ENCODE peak calls at places on chromosomes 4 and X, in five cellular contexts. N is brain microvascular endothelial cell, P is PC-3, G is SJSA1, K is lung. F is an unnamed sample.

GRCh38 chrX:141669689-141670088 is 28.9 kb downstream of the SPANXD start:
- DNase-seq in N (no peak), P (no peak), G (no peak), K (peak), F (no peak)

GRCh38 chr4:23332266-23332665 is 557.6 kb downstream of the PPARGC1A start:
- DNase-seq in N (no peak), P (no peak), G (no peak), K (no peak), F (no peak)

GRCh38 chr4:149718500-149718899 is 97.1 kb downstream of the IQCM start:
- DNase-seq in N (no peak), P (no peak), G (no peak), K (no peak), F (no peak)

GRCh38 chr4:5010984-5011383 is 8.3 kb downstream of the CYTL1 start:
- DNase-seq in N (no peak), P (no peak), G (no peak), K (no peak), F (no peak)

GRCh38 chr4:174207370-174207769 is 76.1 kb downstream of the FBXO8 start:
- DNase-seq in N (no peak), P (no peak), G (no peak), K (no peak), F (no peak)

GRCh38 chr4:25861422-25861926 is 1.3 kb downstream of the SEL1L3 start:
- DNase-seq in N (no peak), P (peak), G (peak), K (no peak), F (no peak)

GRCh38 chrX:11367609-11368430 is 74.6 kb downstream of the AMELX start:
- DNase-seq in N (peak), P (peak), G (no peak), K (no peak), F (no peak)

GRCh38 chrX:30153881-30154260 is 61.5 kb upstream of the MAGEB2 start:
- DNase-seq in N (no peak), P (no peak), G (no peak), K (no peak), F (no peak)

GRCh38 chrX:36609653-36610585 is 398.2 kb upstream of the FAM47C start:
- DNase-seq in N (no peak), P (peak), G (no peak), K (no peak), F (no peak)

GRCh38 chr4:11625206-11625605 is 196.5 kb upstream of the HS3ST1 start:
- DNase-seq in N (no peak), P (no peak), G (no peak), K (no peak), F (no peak)

GRCh38 chr4:110619001-110619350 is 3.9 kb downstream of the PITX2 start:
- DNase-seq in N (no peak), P (no peak), G (no peak), K (no peak), F (no peak)

GRCh38 chr4:85358831-85359230 is 116.1 kb upstream of the ARHGAP24 start:
- DNase-seq in N (no peak), P (no peak), G (no peak), K (no peak), F (no peak)

GRCh38 chr4:94262163-94263016 is 54.7 kb downstream of the SMARCAD1 start:
- DNase-seq in N (no peak), P (no peak), G (no peak), K (no peak), F (no peak)

GRCh38 chr4:19213388-19213787 is 1038.3 kb upstream of the SLIT2 start:
- DNase-seq in N (peak), P (no peak), G (no peak), K (no peak), F (no peak)

GRCh38 chr4:73607375-73608026 is 12.7 kb downstream of the RASSF6 start:
- DNase-seq in N (no peak), P (peak), G (no peak), K (no peak), F (no peak)

GRCh38 chr4:73608677-73609594 is 11.3 kb downstream of the RASSF6 start:
- DNase-seq in N (no peak), P (peak), G (no peak), K (no peak), F (no peak)

GRCh38 chr4:73609688-73610087 is 10.5 kb downstream of the RASSF6 start:
- DNase-seq in N (peak), P (peak), G (peak), K (no peak), F (no peak)

GRCh38 chr4:73603854-73604584 is 16.2 kb downstream of the RASSF6 start:
- DNase-seq in N (no peak), P (no peak), G (no peak), K (no peak), F (no peak)

GRCh38 chr4:73606465-73606974 is 13.7 kb downstream of the RASSF6 start:
- DNase-seq in N (no peak), P (peak), G (no peak), K (no peak), F (no peak)
- H3K27ac ChIP-seq in N (no peak), P (peak), G (no peak), K (no peak), F (peak)

GRCh38 chr4:40515037-40515397 is 114.6 kb downstream of the RBM47 start:
- DNase-seq in N (no peak), P (peak), G (no peak), K (no peak), F (peak)
- H3K4me3 ChIP-seq in N (no peak), P (peak), G (no peak), K (no peak), F (peak)

DNA sequence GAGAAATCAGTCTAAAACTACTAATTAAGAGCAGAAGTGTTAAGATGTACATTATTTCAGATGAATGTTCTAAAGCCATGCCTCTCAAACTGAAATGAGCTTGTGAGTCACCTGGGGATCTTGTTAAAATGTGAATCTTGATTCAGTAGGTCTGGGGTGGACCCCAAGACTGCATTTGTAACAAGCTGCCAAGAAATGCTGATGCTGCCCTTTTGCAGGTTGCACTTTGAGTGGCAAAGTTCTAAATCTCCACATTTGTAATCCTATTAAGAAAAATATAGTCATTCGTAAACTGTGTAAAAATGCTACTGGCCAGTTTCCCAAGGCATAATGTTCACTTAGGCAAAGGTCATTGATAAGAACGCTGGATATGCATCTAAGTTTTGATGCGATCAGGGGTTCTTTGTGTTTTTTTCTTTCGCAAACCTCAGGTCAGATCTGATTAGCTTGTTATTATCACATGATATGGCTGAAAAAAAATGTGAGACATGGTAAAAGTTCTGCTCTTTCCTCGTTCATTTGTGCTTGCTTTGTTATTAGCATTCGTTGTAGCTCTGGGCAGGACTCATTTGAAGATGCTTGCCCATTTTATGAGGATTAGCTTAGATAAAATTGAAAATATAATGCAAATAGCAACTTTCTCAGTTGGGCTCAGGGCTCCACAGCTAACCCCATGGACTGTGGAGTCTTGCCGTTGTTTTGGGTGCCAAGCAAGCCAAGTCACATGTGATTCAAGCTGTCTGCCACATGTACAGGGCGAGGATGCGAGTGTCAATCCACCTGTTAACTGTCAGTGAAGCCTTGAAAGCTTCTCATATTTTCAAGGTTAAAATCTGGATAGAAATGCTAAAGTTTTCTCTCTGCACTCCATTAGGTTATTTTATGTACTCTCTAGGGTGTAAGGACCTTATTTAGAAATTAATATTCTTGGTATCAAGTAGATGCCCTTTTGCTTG is 12.1 kb downstream of the TBC1D1 start:
- DNase-seq in N (no peak), P (no peak), G (no peak), K (no peak), F (no peak)
- H3K27ac ChIP-seq in N (no peak), P (no peak), G (no peak), K (no peak), F (no peak)

DNA sequence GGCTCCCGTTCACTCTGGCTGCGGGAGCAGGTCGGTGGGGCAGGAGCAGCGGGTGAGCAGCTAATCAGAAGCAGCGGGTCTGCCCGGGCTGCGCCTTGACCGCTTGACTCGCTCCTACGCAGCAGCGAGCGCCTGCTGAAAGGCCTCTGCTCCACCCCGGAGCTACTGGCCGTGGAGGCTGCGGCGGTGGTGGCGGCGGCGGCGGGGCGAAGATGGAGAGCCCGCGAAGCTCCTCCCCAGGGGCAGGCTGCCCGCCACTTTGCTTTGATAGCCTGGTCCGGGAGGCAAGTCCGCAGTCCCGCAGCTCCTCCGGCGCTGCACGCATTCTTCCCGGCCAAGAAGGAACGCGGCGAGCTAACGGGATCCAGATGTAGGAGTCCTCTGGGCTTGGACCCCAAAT is 36.7 kb downstream of the PJA1 start:
- DNase-seq in N (no peak), P (no peak), G (no peak), K (no peak), F (peak)
- H3K4me3 ChIP-seq in N (peak), P (no peak), G (no peak), K (no peak), F (peak)

DNA sequence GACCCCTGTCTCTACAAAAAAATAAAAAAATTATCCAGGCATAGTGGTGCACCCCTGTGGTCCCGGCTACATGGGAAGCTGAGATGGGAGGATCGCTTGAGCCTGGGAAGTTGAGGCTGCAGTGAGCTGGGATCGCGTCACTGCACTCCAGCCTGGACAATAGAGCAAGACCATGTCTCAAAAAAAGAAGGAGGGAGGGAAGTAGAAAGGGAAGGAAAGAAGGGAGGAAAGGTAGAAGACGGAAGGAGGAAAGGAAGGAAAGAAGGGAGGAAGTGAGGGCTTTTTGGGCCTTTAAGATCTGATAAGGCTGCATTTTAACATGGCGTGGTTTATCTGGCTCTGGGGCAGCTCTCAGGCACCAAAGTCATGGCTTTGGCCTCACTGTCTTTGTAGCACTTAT is 10.4 kb downstream of the PDK3 start:
- DNase-seq in N (no peak), P (no peak), G (no peak), K (no peak), F (no peak)
- H3K27ac ChIP-seq in N (no peak), P (no peak), G (no peak), K (no peak), F (no peak)

F was measured in stomach.